ENCODE peak calls at places on chromosomes 6 and 20, in five cellular contexts. A is neuronal stem cell, G is breast epithelium, B is HAP-1, Z is sigmoid colon. N is an unnamed sample. For H3K36me3, the result is how much of the 10 kb centered on the place peaks cover.

GRCh38 chr6:40988634-40989033 is 50.4 kb downstream of the UNC5CL start:
- DNase-seq in A (no peak), G (no peak), B (no peak), Z (no peak), N (no peak)

GRCh38 chr20:58293453-58293852 is 16.1 kb upstream of the RAB22A start:
- DNase-seq in A (peak), G (no peak), B (no peak), Z (no peak), N (no peak)

GRCh38 chr20:63745961-63746765 is 6.6 kb downstream of the SLC2A4RG start:
- DNase-seq in A (no peak), G (no peak), B (no peak), Z (no peak), N (no peak)

GRCh38 chr20:36301359-36302119 is 4.6 kb upstream of the DLGAP4 start:
- DNase-seq in A (no peak), G (no peak), B (no peak), Z (no peak), N (no peak)

GRCh38 chr6:89145962-89146747 is at the start of gene PM20D2:
- DNase-seq in A (peak), G (no peak), B (peak), Z (peak), N (peak)

GRCh38 chr20:60123096-60123495 is 164.9 kb downstream of the CDH26 start:
- DNase-seq in A (no peak), G (no peak), B (no peak), Z (no peak), N (no peak)

GRCh38 chr6:165439928-165440554 is 130.6 kb upstream of the C6orf118 start:
- DNase-seq in A (peak), G (no peak), B (peak), Z (no peak), N (no peak)

GRCh38 chr6:142740449-142740848 is 204.5 kb downstream of the HIVEP2 start:
- DNase-seq in A (no peak), G (no peak), B (no peak), Z (no peak), N (no peak)

GRCh38 chr20:2217857-2218529 is 77.8 kb upstream of the TGM3 start:
- DNase-seq in A (no peak), G (no peak), B (no peak), Z (no peak), N (no peak)

GRCh38 chr6:28910901-28911680 is 12.7 kb downstream of the TRIM27 start:
- DNase-seq in A (no peak), G (peak), B (no peak), Z (no peak), N (no peak)

GRCh38 chr6:54059683-54060082 is 51.6 kb upstream of the MLIP start:
- DNase-seq in A (no peak), G (no peak), B (no peak), Z (no peak), N (no peak)

GRCh38 chr20:13041574-13042457 is 33.0 kb downstream of the SPTLC3 start:
- DNase-seq in A (no peak), G (no peak), B (no peak), Z (no peak), N (no peak)

GRCh38 chr6:146700078-146700686 is 101.4 kb downstream of the ADGB start:
- DNase-seq in A (peak), G (peak), B (peak), Z (peak), N (peak)

GRCh38 chr6:93419304-93420162 is at the start of gene EPHA7:
- DNase-seq in A (peak), G (peak), B (peak), Z (peak), N (no peak)

GRCh38 chr6:118529756-118530155 is 18.3 kb upstream of the PLN start:
- DNase-seq in A (no peak), G (no peak), B (no peak), Z (no peak), N (no peak)

GRCh38 chr6:35489995-35490791 is 6.7 kb downstream of the TEAD3 start:
- DNase-seq in A (peak), G (peak), B (no peak), Z (peak), N (no peak)

GRCh38 chr20:51265366-51265765 is 242.5 kb upstream of the KCNG1 start:
- DNase-seq in A (no peak), G (no peak), B (no peak), Z (no peak), N (no peak)

GRCh38 chr6:151680846-151681425 is 126.5 kb upstream of the ESR1 start:
- DNase-seq in A (no peak), G (no peak), B (no peak), Z (no peak), N (no peak)

GRCh38 chr6:148550569-148550968 is 196.3 kb upstream of the UST start:
- DNase-seq in A (no peak), G (no peak), B (no peak), Z (no peak), N (no peak)

GRCh38 chr6:7970616-7971015 is 60.0 kb upstream of the TXNDC5 start:
- DNase-seq in A (no peak), G (no peak), B (no peak), Z (no peak), N (no peak)

GRCh38 chr6:105485456-105485855 is 82.6 kb upstream of the PREP start:
- DNase-seq in A (no peak), G (no peak), B (no peak), Z (no peak), N (no peak)

GRCh38 chr20:10619427-10619826 is 54.4 kb downstream of the JAG1 start:
- DNase-seq in A (no peak), G (no peak), B (peak), Z (no peak), N (no peak)

GRCh38 chr20:56893206-56893605 is 264.1 kb downstream of the TFAP2C start:
- DNase-seq in A (no peak), G (no peak), B (no peak), Z (no peak), N (no peak)

GRCh38 chr6:15363164-15363522 is 117.3 kb downstream of the JARID2 start:
- DNase-seq in A (no peak), G (no peak), B (no peak), Z (no peak), N (no peak)

GRCh38 chr20:11332376-11332775 is 585.3 kb upstream of the BTBD3 start:
- DNase-seq in A (no peak), G (no peak), B (no peak), Z (no peak), N (no peak)

GRCh38 chr20:61786230-61786629 is 279.5 kb downstream of the TAF4 start:
- DNase-seq in A (peak), G (no peak), B (no peak), Z (no peak), N (no peak)

GRCh38 chr6:74964871-74965441 is 240.9 kb downstream of the COL12A1 start:
- DNase-seq in A (no peak), G (no peak), B (no peak), Z (no peak), N (no peak)

GRCh38 chr6:52108128-52108527 is 20.7 kb upstream of the PKHD1 start:
- DNase-seq in A (no peak), G (no peak), B (no peak), Z (no peak), N (no peak)

GRCh38 chr6:13902922-13903321 is 21.8 kb upstream of the RNF182 start:
- DNase-seq in A (no peak), G (no peak), B (no peak), Z (no peak), N (no peak)

GRCh38 chr6:122482750-122483080 is 11.1 kb upstream of the SERINC1 start:
- DNase-seq in A (no peak), G (no peak), B (no peak), Z (no peak), N (no peak)

GRCh38 chr6:141677598-141678211 is 455.0 kb upstream of the GJE1 start:
- DNase-seq in A (peak), G (no peak), B (peak), Z (no peak), N (no peak)

GRCh38 chr6:26550250-26550993 is 12.3 kb downstream of the HMGN4 start:
- DNase-seq in A (peak), G (no peak), B (no peak), Z (peak), N (no peak)

GRCh38 chr6:17600527-17601388 is 656 bp downstream of the FAM8A1 start:
- DNase-seq in A (peak), G (no peak), B (peak), Z (peak), N (peak)

DNA sequence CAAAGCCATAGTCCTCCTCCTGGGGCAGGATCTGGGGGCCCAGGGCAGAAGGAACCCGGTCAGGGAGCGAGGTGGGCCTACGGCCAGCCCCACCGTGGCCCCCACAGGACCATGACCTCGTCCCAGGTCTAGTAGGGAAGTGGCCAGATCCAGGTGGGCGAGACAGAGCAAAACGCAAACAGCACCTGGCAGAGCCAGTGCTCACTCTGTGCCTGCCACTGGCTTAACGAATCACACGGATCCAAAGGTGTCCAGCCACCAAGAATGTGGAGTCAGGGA is 169.7 kb downstream of the PREX1 start:
- DNase-seq in A (no peak), G (no peak), B (no peak), Z (no peak), N (no peak)
- H3K36me3 ChIP-seq in A (under half), G (under half), B (under half), Z (under half), N (half or more)

GRCh38 chr6:145529582-145529981 is 205.7 kb downstream of the EPM2A start:
- DNase-seq in A (no peak), G (no peak), B (no peak), Z (no peak), N (no peak)

GRCh38 chr6:145531032-145531431 is 204.3 kb downstream of the EPM2A start:
- DNase-seq in A (no peak), G (no peak), B (no peak), Z (no peak), N (no peak)

GRCh38 chr6:145531822-145532221 is 203.5 kb downstream of the EPM2A start:
- DNase-seq in A (no peak), G (no peak), B (no peak), Z (no peak), N (no peak)

GRCh38 chr6:145532361-145532760 is 203.0 kb downstream of the EPM2A start:
- DNase-seq in A (no peak), G (no peak), B (no peak), Z (no peak), N (no peak)

DNA sequence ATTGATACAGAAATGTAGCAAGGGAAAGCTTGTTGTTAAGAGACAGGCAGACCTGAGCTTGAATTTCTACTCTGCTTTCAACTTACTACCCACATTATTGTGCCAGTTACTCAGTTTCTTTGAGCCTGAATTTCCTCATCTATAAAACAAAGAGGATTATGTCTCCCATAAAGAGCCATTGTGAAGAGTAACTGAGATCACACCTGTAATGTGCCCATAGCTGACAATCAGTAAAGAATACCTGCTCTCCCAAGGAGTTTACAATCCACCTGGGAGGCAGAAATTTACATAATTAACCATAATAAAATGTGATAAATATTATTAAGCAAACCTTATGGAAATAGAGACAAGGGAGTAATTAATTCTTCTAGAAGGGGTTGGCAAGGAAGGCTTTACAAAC is 204.9 kb downstream of the EPM2A start:
- DNase-seq in A (no peak), G (no peak), B (no peak), Z (no peak), N (no peak)
- H3K4me3 ChIP-seq in A (no peak), G (no peak), B (no peak), Z (no peak), N (no peak)

GRCh38 chr6:111354751-111355150 is 128.3 kb downstream of the REV3L start:
- DNase-seq in A (no peak), G (no peak), B (no peak), Z (no peak), N (no peak)

GRCh38 chr6:111355156-111355555 is 127.9 kb downstream of the REV3L start:
- DNase-seq in A (no peak), G (no peak), B (no peak), Z (no peak), N (no peak)

GRCh38 chr6:111356551-111356950 is 126.5 kb downstream of the REV3L start:
- DNase-seq in A (no peak), G (no peak), B (no peak), Z (no peak), N (no peak)

GRCh38 chr6:111357680-111358079 is 125.3 kb downstream of the REV3L start:
- DNase-seq in A (no peak), G (no peak), B (no peak), Z (no peak), N (no peak)

DNA sequence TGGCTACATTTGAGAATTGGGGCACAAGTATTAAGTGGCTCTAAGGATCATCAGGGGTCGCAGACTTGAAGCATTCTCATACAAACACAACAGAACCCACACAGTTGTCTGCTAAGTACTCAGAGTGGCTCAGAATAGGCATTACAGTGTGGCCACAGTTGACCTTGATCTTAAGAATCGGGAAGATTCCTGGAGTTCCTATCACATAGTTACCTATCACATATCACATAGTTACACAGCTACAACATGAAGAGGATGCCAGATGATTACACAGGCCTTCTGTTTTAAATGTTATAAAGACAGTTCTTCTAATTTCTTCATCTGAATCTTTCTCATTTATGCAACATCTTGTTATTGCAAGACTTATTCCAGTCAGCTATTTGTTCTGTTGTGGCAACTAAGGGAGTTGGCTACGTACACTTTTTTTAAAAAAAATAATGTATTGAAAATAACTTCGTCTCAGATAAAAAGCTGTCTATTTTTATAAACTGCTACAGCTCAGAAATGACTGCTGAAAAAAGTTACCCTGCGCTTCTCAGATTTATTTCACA is 129.0 kb downstream of the REV3L start:
- DNase-seq in A (no peak), G (no peak), B (no peak), Z (no peak), N (no peak)
- H3K36me3 ChIP-seq in A (under half), G (under half), B (under half), Z (under half), N (under half)

GRCh38 chr20:32190608-32191415 is 16.7 kb downstream of the PLAGL2 start:
- DNase-seq in A (no peak), G (no peak), B (no peak), Z (no peak), N (no peak)
- H3K4me3 ChIP-seq in A (peak), G (peak), B (no peak), Z (peak), N (peak)

GRCh38 chr6:166442131-166442530 is 59.4 kb upstream of the MPC1 start:
- DNase-seq in A (no peak), G (no peak), B (no peak), Z (no peak), N (no peak)
- H3K36me3 ChIP-seq in A (under half), G (under half), B (under half), Z (under half), N (under half)

GRCh38 chr20:49268600-49269365 is 9.1 kb downstream of the ZNFX1 start:
- DNase-seq in A (no peak), G (no peak), B (no peak), Z (no peak), N (no peak)
- H3K4me3 ChIP-seq in A (no peak), G (no peak), B (no peak), Z (no peak), N (no peak)

GRCh38 chr6:112470950-112471349 is 123.8 kb downstream of the RFPL4B start:
- DNase-seq in A (no peak), G (no peak), B (no peak), Z (no peak), N (no peak)
- H3K36me3 ChIP-seq in A (under half), G (under half), B (under half), Z (under half), N (under half)

GRCh38 chr6:90412538-90413369 is 116.1 kb upstream of the BACH2 start:
- DNase-seq in A (no peak), G (no peak), B (no peak), Z (no peak), N (no peak)

GRCh38 chr6:90415178-90415577 is 118.5 kb upstream of the BACH2 start:
- DNase-seq in A (no peak), G (no peak), B (no peak), Z (no peak), N (no peak)

GRCh38 chr6:90413396-90413795 is 116.8 kb upstream of the BACH2 start:
- DNase-seq in A (no peak), G (no peak), B (no peak), Z (no peak), N (no peak)

GRCh38 chr6:90414352-90414751 is 117.7 kb upstream of the BACH2 start:
- DNase-seq in A (no peak), G (no peak), B (no peak), Z (no peak), N (no peak)

DNA sequence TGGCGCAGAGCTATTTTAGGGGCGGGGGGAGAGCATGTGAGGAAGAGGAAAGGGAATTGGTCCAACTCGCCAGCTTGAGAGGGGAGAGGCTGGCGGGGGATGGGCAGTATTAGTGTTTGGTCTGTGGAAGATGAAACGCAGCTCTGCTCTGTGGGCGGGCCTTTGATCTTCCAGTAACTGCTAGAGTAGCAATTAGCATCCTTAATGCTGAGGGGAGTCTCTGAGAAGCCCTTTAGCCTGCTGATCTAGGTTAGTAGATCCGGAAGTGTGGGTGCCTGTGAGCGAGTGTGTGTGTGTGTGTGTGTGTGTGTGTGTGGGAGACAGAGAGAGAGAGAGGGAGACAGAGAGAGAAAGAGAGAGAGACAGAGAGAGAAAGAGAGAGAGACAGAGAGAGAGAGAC is 117.2 kb upstream of the BACH2 start:
- DNase-seq in A (no peak), G (no peak), B (no peak), Z (no peak), N (peak)
- H3K4me3 ChIP-seq in A (no peak), G (peak), B (no peak), Z (peak), N (peak)

GRCh38 chr20:32165836-32166545 is 41.6 kb downstream of the PLAGL2 start:
- DNase-seq in A (no peak), G (no peak), B (no peak), Z (peak), N (no peak)
- H3K36me3 ChIP-seq in A (under half), G (under half), B (under half), Z (under half), N (under half)

GRCh38 chr20:31559704-31560093 is 45.4 kb upstream of the ID1 start:
- DNase-seq in A (no peak), G (no peak), B (no peak), Z (no peak), N (no peak)

GRCh38 chr20:31560900-31561598 is 44.0 kb upstream of the ID1 start:
- DNase-seq in A (no peak), G (peak), B (no peak), Z (no peak), N (no peak)

GRCh38 chr20:31562241-31562640 is 42.8 kb upstream of the ID1 start:
- DNase-seq in A (no peak), G (no peak), B (no peak), Z (no peak), N (no peak)

GRCh38 chr20:31564284-31564683 is 40.8 kb upstream of the ID1 start:
- DNase-seq in A (no peak), G (no peak), B (no peak), Z (no peak), N (no peak)

GRCh38 chr20:31560094-31560899 is 44.8 kb upstream of the ID1 start:
- DNase-seq in A (no peak), G (no peak), B (peak), Z (peak), N (peak)
- H3K4me3 ChIP-seq in A (no peak), G (no peak), B (no peak), Z (no peak), N (no peak)